ENCODE peak calls at places on chromosomes 7 and 10, in five cellular contexts. S is K562, Y is H1, W is GM12878, M is HepG2. J is an unnamed sample.

GRCh38 chr7:116259156-116259555 is 48.8 kb downstream of the TES start:
- DNase-seq in S (no peak), Y (no peak), W (no peak), M (no peak), J (no peak)

GRCh38 chr10:93081834-93082233 is 8.1 kb downstream of the CYP26A1 start:
- DNase-seq in S (no peak), Y (no peak), W (no peak), M (peak; percentile 46), J (no peak)

GRCh38 chr7:49255061-49255460 is 330.7 kb downstream of the CDC14C start:
- DNase-seq in S (no peak), Y (no peak), W (no peak), M (no peak), J (no peak)

GRCh38 chr7:102063736-102064135 is 222.9 kb upstream of the SH2B2 start:
- DNase-seq in S (peak; percentile 72), Y (peak; percentile 76), W (no peak), M (no peak), J (peak; percentile 76)

GRCh38 chr7:66554326-66554725 is 74.4 kb upstream of the KCTD7 start:
- DNase-seq in S (no peak), Y (no peak), W (no peak), M (no peak), J (no peak)

GRCh38 chr7:38798552-38799267 is 110.3 kb downstream of the VPS41 start:
- DNase-seq in S (no peak), Y (peak; percentile 50), W (no peak), M (no peak), J (peak; percentile 70)

GRCh38 chr7:139682136-139683013 is 95.4 kb downstream of the HIPK2 start:
- DNase-seq in S (no peak), Y (no peak), W (no peak), M (peak; percentile 61), J (no peak)

GRCh38 chr10:61024801-61025201 is 80.8 kb upstream of the RHOBTB1 start:
- DNase-seq in S (peak; percentile 44), Y (no peak), W (no peak), M (peak; percentile 31), J (peak; percentile 37)

GRCh38 chr7:138979226-138979979 is 1.8 kb downstream of the KIAA1549 start:
- DNase-seq in S (no peak), Y (no peak), W (no peak), M (peak; percentile 26), J (no peak)

GRCh38 chr7:27764109-27764508 is 24.1 kb downstream of the TAX1BP1 start:
- DNase-seq in S (no peak), Y (no peak), W (no peak), M (no peak), J (no peak)

GRCh38 chr7:155907450-155908177 is 95.4 kb upstream of the SHH start:
- DNase-seq in S (no peak), Y (no peak), W (no peak), M (no peak), J (no peak)

GRCh38 chr7:66321283-66321682 is 116.1 kb downstream of the TPST1 start:
- DNase-seq in S (no peak), Y (no peak), W (no peak), M (no peak), J (no peak)

GRCh38 chr7:92648082-92648481 is 57.9 kb upstream of the FAM133B start:
- DNase-seq in S (no peak), Y (no peak), W (peak; percentile 74), M (no peak), J (no peak)

GRCh38 chr10:9012312-9012711 is 957.8 kb downstream of the GATA3 start:
- DNase-seq in S (no peak), Y (no peak), W (no peak), M (no peak), J (no peak)

GRCh38 chr7:134549366-134549765 is 456 bp downstream of the AKR1B15 start:
- DNase-seq in S (no peak), Y (no peak), W (no peak), M (no peak), J (no peak)

GRCh38 chr10:74292871-74293427 is 141.9 kb downstream of the ADK start:
- DNase-seq in S (no peak), Y (no peak), W (no peak), M (no peak), J (no peak)

GRCh38 chr7:151185762-151186639 is 1.0 kb downstream of the ASB10 start:
- DNase-seq in S (no peak), Y (no peak), W (no peak), M (no peak), J (no peak)

GRCh38 chr7:36747969-36748574 is 23.8 kb upstream of the AOAH start:
- DNase-seq in S (no peak), Y (no peak), W (no peak), M (no peak), J (no peak)

GRCh38 chr7:157044943-157045660 is 34.6 kb upstream of the MNX1 start:
- DNase-seq in S (peak; percentile 11), Y (peak; percentile 43), W (no peak), M (no peak), J (no peak)

GRCh38 chr7:20748853-20749252 is 37.8 kb downstream of the SP8 start:
- DNase-seq in S (no peak), Y (no peak), W (no peak), M (no peak), J (no peak)

GRCh38 chr7:20742913-20743312 is 43.8 kb downstream of the SP8 start:
- DNase-seq in S (no peak), Y (no peak), W (no peak), M (no peak), J (no peak)

GRCh38 chr7:20745716-20746115 is 41.0 kb downstream of the SP8 start:
- DNase-seq in S (no peak), Y (peak; percentile 49), W (no peak), M (no peak), J (peak; percentile 24)

GRCh38 chr7:20741801-20742200 is 44.9 kb downstream of the SP8 start:
- DNase-seq in S (no peak), Y (no peak), W (no peak), M (no peak), J (no peak)

DNA sequence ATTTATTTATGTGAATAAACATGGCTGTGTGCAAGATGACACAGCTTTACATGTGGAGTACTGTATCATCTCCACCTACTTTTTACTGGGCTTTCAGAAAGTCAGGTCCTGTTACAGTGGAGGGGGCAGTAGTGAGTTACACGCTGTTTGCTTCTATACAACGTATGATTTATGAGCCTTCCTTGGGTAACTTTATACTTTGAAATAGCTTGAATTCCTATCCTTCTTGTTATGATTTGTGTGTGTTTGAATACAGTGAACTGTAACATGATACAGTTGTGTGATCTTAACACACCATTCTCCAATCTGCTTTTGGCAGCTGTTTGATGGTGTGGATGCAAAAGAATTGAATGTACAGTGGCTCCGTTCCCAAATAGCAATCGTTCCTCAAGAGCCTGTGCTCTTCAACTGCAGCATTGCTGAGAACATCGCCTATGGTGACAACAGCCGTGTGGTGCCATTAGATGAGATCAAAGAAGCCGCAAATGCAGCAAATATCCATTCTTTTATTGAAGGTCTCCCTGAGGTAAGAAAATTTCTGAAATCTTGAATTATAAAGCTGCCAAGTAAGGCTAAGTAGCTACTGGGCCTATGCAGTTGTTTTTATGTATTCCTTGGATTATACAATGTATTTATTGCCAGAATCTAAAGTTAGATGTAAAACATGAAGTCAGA is 41.6 kb downstream of the SP8 start:
- DNase-seq in S (peak; percentile 11), Y (no peak), W (no peak), M (no peak), J (no peak)
- TF ChIP-seq CTCF in S (peak; percentile 33), Y (no peak), W (no peak), M (no peak), J (no peak)

GRCh38 chr7:114102996-114103395 is 184.2 kb upstream of the PPP1R3A start:
- DNase-seq in S (no peak), Y (no peak), W (no peak), M (no peak), J (no peak)

GRCh38 chr7:114102131-114102530 is 183.3 kb upstream of the PPP1R3A start:
- DNase-seq in S (no peak), Y (no peak), W (no peak), M (no peak), J (no peak)

GRCh38 chr7:114095885-114096284 is 177.1 kb upstream of the PPP1R3A start:
- DNase-seq in S (no peak), Y (no peak), W (no peak), M (no peak), J (no peak)

GRCh38 chr7:114100810-114101209 is 182.0 kb upstream of the PPP1R3A start:
- DNase-seq in S (no peak), Y (no peak), W (no peak), M (no peak), J (no peak)

DNA sequence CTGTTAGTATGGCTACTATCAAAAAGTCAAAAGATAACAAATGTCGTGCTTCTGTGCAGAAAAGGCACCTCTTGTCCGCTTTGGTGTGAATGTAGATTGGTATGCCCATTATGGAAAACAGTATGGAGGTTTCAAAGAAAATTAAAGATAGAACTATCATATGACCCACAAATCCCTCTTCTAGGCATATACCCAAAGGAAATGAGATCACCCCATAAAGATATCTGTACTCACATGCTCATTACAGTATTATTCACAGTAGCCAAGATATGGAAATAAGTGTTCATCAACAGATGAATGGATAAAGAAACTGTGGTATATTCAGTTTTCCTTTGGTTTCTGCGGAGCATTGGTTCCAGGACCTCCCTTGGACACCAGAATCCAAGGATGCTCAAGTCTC is 180.5 kb upstream of the PPP1R3A start:
- DNase-seq in S (no peak), Y (no peak), W (no peak), M (no peak), J (no peak)
- TF ChIP-seq ATF3 in S (no peak), Y (no peak), W (no peak), M (no peak), J (no peak)

DNA sequence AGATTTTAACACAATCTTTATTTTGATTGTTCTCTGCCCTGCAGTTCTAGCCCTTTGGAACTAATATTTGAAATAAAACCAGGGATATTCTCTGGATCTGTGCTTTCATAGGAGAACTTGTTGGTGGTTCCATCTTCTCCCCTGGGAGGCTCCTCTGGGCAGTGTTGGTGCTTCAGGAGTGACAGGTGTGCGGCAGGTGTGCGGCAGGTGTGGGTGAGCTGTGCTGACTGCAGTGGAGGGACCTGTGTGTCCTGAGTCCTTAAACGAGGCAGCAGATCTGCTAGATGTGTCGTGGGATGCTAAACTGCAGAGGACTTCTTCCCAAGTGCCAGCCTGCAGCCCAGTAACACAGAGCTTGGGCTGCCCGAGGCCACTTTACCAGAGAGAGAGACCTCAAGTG is 98.4 kb downstream of the LYZL1 start:
- DNase-seq in S (no peak), Y (no peak), W (no peak), M (no peak), J (no peak)
- TF ChIP-seq CREB1 in S (no peak), Y (no peak), W (no peak), M (no peak), J (no peak)

DNA sequence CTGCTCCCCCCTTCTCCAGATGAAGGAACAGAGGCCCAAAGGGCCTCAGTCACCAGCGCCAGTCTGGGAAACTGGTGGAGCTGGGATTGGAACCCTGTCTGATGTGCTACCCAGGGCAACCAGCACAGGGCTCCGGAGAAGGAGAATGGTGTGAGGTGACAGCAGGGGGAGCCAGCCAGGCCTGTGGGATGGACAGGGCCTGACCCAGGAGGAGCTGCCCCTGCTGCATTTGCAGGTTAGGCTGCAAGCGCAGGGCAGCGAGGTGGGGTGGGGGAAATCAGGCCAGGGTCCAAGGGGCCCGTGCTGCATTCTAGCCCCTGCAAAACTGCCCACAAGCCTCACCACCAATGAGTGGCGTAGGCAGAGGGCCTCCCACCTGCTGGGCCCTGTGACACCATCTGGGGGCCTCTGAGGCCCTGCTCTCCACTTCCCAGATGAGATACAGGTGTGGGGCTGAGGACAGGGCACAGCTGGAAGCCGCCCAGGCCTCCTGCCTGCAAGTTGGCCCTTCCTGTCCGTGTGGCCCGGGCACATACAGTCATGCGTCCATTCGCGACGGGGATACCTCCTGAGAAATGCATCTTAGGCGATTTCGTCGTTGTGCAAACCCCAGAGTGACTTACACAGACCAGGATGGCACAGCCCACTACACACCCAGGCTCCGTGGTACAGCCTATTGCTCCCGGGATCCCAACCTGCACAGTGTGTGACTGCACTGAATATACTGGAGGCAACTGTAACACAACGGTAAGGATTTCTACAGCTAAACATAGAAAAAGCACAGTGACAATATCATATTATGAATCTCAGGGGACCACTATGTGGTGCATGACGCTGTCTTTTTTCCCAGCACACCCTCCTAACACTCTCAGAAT is 45.2 kb downstream of the RASGEF1A start:
- DNase-seq in S (no peak), Y (peak; percentile 76), W (no peak), M (peak; percentile 23), J (peak; percentile 75)
- TF ChIP-seq CTCF in S (peak; percentile 48), Y (peak; percentile 73), W (peak; percentile 4), M (peak; percentile 71), J (no peak)